ENCODE peak calls at places on chromosomes 11 and 22, in nine cellular contexts. U is Calu3, B is cardiac muscle cell, O is kidney, Z is nephron progenitor cell, E is bronchial epithelial cell, V is OCI-LY7, L is neural progenitor cell, H is pancreas. Y is an unnamed sample.
A peak's percentile ranks its signal among the peaks of the same experiment; 100 is the strongest.

GRCh38 chr11:2805388-2806057 is 80.1 kb downstream of the CDKN1C start:
- DNase-seq in U (no peak), B (no peak), O (no peak), Z (no peak), E (no peak), V (no peak), L (no peak), H (no peak), Y (no peak)

GRCh38 chr11:112961751-112962747 is 829 bp downstream of the NCAM1 start:
- DNase-seq in U (no peak), B (peak; percentile 76), O (peak; percentile 72), Z (peak; percentile 65), E (no peak), V (no peak), L (peak; percentile 69), H (no peak), Y (peak; percentile 26)

GRCh38 chr11:69498614-69499175 is 17.2 kb downstream of the LINC01488 start:
- DNase-seq in U (no peak), B (no peak), O (no peak), Z (no peak), E (no peak), V (no peak), L (no peak), H (no peak), Y (no peak)

GRCh38 chr22:24115247-24116207 is 65.8 kb upstream of the SUSD2 start:
- DNase-seq in U (no peak), B (no peak), O (no peak), Z (no peak), E (no peak), V (no peak), L (no peak), H (no peak), Y (no peak)

GRCh38 chr22:20869234-20869633 is 10.4 kb downstream of the SNAP29 start:
- DNase-seq in U (no peak), B (no peak), O (no peak), Z (no peak), E (no peak), V (no peak), L (no peak), H (no peak), Y (no peak)

GRCh38 chr22:37317698-37318210 is 35.4 kb downstream of the CYTH4 start:
- DNase-seq in U (no peak), B (no peak), O (no peak), Z (no peak), E (peak; percentile 62), V (no peak), L (no peak), H (no peak), Y (no peak)

GRCh38 chr22:43110444-43110926 is at the start of gene BIK:
- DNase-seq in U (peak; percentile 73), B (peak; percentile 75), O (peak; percentile 83), Z (peak; percentile 62), E (no peak), V (peak; percentile 94), L (peak; percentile 85), H (peak; percentile 44), Y (peak; percentile 44)

GRCh38 chr11:14980854-14981253 is 8.7 kb upstream of the CALCA start:
- DNase-seq in U (no peak), B (no peak), O (no peak), Z (no peak), E (peak; percentile 55), V (no peak), L (no peak), H (no peak), Y (no peak)

GRCh38 chr11:97361812-97362378 is 972.1 kb downstream of the JRKL start:
- DNase-seq in U (no peak), B (no peak), O (no peak), Z (no peak), E (peak; percentile 81), V (no peak), L (no peak), H (no peak), Y (no peak)

GRCh38 chr11:4680341-4680740 is 17.3 kb downstream of the OR51E2 start:
- DNase-seq in U (no peak), B (no peak), O (no peak), Z (no peak), E (no peak), V (no peak), L (no peak), H (no peak), Y (no peak)

GRCh38 chr22:47606426-47606825 is 844.0 kb downstream of the TBC1D22A start:
- DNase-seq in U (no peak), B (no peak), O (peak; percentile 39), Z (no peak), E (no peak), V (no peak), L (no peak), H (no peak), Y (no peak)

GRCh38 chr11:66277475-66278391 is at the start of gene CNIH2:
- DNase-seq in U (peak; percentile 33), B (peak; percentile 67), O (no peak), Z (peak; percentile 77), E (no peak), V (peak; percentile 37), L (peak; percentile 82), H (no peak), Y (peak; percentile 33)

GRCh38 chr11:72223615-72224586 is 666 bp upstream of the INPPL1 start:
- DNase-seq in U (peak; percentile 79), B (peak; percentile 84), O (peak; percentile 87), Z (peak; percentile 79), E (no peak), V (peak; percentile 57), L (peak; percentile 57), H (peak; percentile 53), Y (peak; percentile 71)

GRCh38 chr11:86035164-86035563 is 33.7 kb downstream of the PICALM start:
- DNase-seq in U (no peak), B (no peak), O (no peak), Z (peak; percentile 6), E (no peak), V (no peak), L (no peak), H (no peak), Y (no peak)

GRCh38 chr11:86034710-86035109 is 34.2 kb downstream of the PICALM start:
- DNase-seq in U (no peak), B (no peak), O (no peak), Z (no peak), E (no peak), V (no peak), L (no peak), H (no peak), Y (no peak)

GRCh38 chr11:86037743-86038142 is 31.1 kb downstream of the PICALM start:
- DNase-seq in U (no peak), B (no peak), O (no peak), Z (no peak), E (no peak), V (no peak), L (no peak), H (no peak), Y (no peak)

GRCh38 chr11:86039094-86039493 is 29.8 kb downstream of the PICALM start:
- DNase-seq in U (no peak), B (no peak), O (no peak), Z (no peak), E (no peak), V (no peak), L (no peak), H (no peak), Y (no peak)

GRCh38 chr11:86035920-86036319 is 33.0 kb downstream of the PICALM start:
- DNase-seq in U (no peak), B (no peak), O (no peak), Z (no peak), E (no peak), V (no peak), L (no peak), H (no peak), Y (no peak)
- TF ChIP-seq CTCF in U (no peak), B (no peak), O (no peak), Z (no peak), E (no peak), V (no peak), L (no peak), H (no peak), Y (no peak)

GRCh38 chr11:44178381-44178780 is 82.9 kb downstream of the EXT2 start:
- DNase-seq in U (no peak), B (peak; percentile 37), O (no peak), Z (no peak), E (no peak), V (no peak), L (peak; percentile 12), H (no peak), Y (no peak)
- TF ChIP-seq CTCF in U (no peak), B (peak; percentile 14), O (no peak), Z (no peak), E (no peak), V (no peak), L (no peak), H (no peak), Y (no peak)

DNA sequence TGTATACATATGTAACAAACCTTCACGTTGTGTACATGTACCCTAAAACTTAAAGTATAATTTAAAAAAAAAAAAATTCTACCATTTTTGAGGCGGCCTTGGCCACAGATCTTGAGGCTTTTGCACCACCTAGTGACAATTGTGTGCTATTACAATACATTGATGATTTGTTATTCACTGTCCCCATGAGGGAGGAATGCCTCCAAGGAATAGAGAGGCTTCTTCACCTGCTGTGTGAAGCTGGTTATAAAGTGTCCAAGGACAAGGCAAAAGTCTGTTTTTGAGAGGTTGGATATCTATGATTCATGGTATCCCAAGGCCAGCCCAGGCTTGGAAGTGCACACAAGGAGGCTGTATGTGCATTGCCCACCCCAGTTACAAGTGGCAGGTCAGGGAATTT is 30.7 kb downstream of the SLC22A25 start:
- DNase-seq in U (peak; percentile 24), B (peak; percentile 29), O (no peak), Z (peak; percentile 29), E (peak; percentile 4), V (peak; percentile 22), L (peak; percentile 51), H (no peak), Y (peak; percentile 14)
- TF ChIP-seq CTCF in U (peak; percentile 34), B (peak; percentile 56), O (peak; percentile 52), Z (peak; percentile 62), E (peak; percentile 38), V (peak; percentile 77), L (peak; percentile 59), H (peak; percentile 47), Y (peak; percentile 66)

GRCh38 chr11:126115820-126116319 is 53.2 kb upstream of the CDON start:
- DNase-seq in U (peak; percentile 65), B (no peak), O (peak; percentile 85), Z (peak; percentile 38), E (peak; percentile 73), V (no peak), L (peak; percentile 42), H (peak; percentile 86), Y (no peak)
- TF ChIP-seq CTCF in U (no peak), B (peak; percentile 31), O (peak; percentile 42), Z (no peak), E (peak; percentile 48), V (no peak), L (peak; percentile 30), H (peak; percentile 8), Y (no peak)